ENCODE peak calls at places on chromosomes 12 and 14, in eight cellular contexts. K, C, Z, B, R, G, H and S are unnamed samples.

GRCh38 chr12:22672951-22673350 is 48.0 kb downstream of the ETNK1 start:
- DNase-seq in K (peak; percentile 69), C (no peak), Z (no peak), B (peak; percentile 53), R (no peak), G (no peak), H (peak; percentile 29), S (no peak)

GRCh38 chr14:76376409-76376877 is 506 bp downstream of the ESRRB start:
- DNase-seq in K (no peak), C (no peak), Z (no peak), B (no peak), R (no peak), G (no peak), H (no peak), S (no peak)

GRCh38 chr14:105365101-105365500 is 33.2 kb upstream of the TEX22 start:
- DNase-seq in K (no peak), C (no peak), Z (no peak), B (no peak), R (no peak), G (no peak), H (no peak), S (no peak)

GRCh38 chr12:96420255-96420930 is 20.2 kb upstream of the CDK17 start:
- DNase-seq in K (no peak), C (no peak), Z (no peak), B (peak; percentile 37), R (no peak), G (no peak), H (peak; percentile 40), S (no peak)

GRCh38 chr14:70096866-70097265 is 91.9 kb downstream of the SLC8A3 start:
- DNase-seq in K (no peak), C (no peak), Z (no peak), B (peak; percentile 32), R (no peak), G (peak; percentile 23), H (no peak), S (no peak)

GRCh38 chr14:22597265-22597664 is 835 bp upstream of the ABHD4 start:
- DNase-seq in K (no peak), C (no peak), Z (no peak), B (no peak), R (no peak), G (no peak), H (no peak), S (no peak)

GRCh38 chr14:98606816-98607215 is 665.2 kb downstream of the BCL11B start:
- DNase-seq in K (no peak), C (no peak), Z (no peak), B (no peak), R (no peak), G (no peak), H (no peak), S (no peak)

GRCh38 chr12:124565071-124565491 is 2.3 kb downstream of the NCOR2 start:
- DNase-seq in K (no peak), C (no peak), Z (no peak), B (no peak), R (no peak), G (no peak), H (no peak), S (no peak)

GRCh38 chr12:41437578-41437977 is 249.5 kb downstream of the PDZRN4 start:
- DNase-seq in K (no peak), C (no peak), Z (no peak), B (no peak), R (no peak), G (peak; percentile 40), H (no peak), S (no peak)

GRCh38 chr12:118689793-118690192 is 291.5 kb upstream of the SRRM4 start:
- DNase-seq in K (no peak), C (no peak), Z (no peak), B (no peak), R (no peak), G (no peak), H (no peak), S (no peak)